ENCODE peak calls at places on chromosomes 11 and 22, in ten cellular contexts. E, G, P, Z, S, I, H, B, X and D are unnamed samples.

GRCh38 chr11:111557425-111558111 is 17.0 kb downstream of the LAYN start:
- DNase-seq in H (no peak), E (peak; percentile 95), P (no peak), G (no peak), I (no peak), X (no peak), B (no peak), Z (peak; percentile 53), S (no peak), D (peak; percentile 89)

GRCh38 chr11:73140213-73141030 is 1.7 kb downstream of the FCHSD2 start:
- DNase-seq in H (no peak), X (no peak), I (no peak), E (no peak), G (no peak), P (peak; percentile 42), S (peak; percentile 68), Z (peak; percentile 32), B (peak; percentile 35), D (peak; percentile 27)

GRCh38 chr11:65692367-65692766 is 19.7 kb upstream of the KAT5 start:
- DNase-seq in P (no peak), E (no peak), X (peak; percentile 75), G (no peak), I (no peak), B (no peak), S (no peak), Z (no peak), H (no peak), D (no peak)

GRCh38 chr22:17085277-17086091 is 684 bp downstream of the IL17RA start:
- DNase-seq in I (no peak), X (peak; percentile 49), B (no peak), S (no peak), E (no peak), G (no peak), Z (no peak), P (no peak), H (peak; percentile 33), D (peak; percentile 21)

GRCh38 chr22:49331878-49332277 is 495.8 kb downstream of the BRD1 start:
- DNase-seq in G (no peak), S (no peak), I (no peak), B (no peak), X (peak; percentile 3), P (no peak), E (no peak), H (no peak), Z (no peak), D (no peak)

GRCh38 chr11:66600219-66600923 is 7.4 kb downstream of the CCS start:
- DNase-seq in H (no peak), G (no peak), S (no peak), X (no peak), Z (no peak), P (no peak), E (no peak), B (no peak), I (no peak), D (no peak)

GRCh38 chr11:86676010-86676409 is 3.6 kb upstream of the ME3 start:
- DNase-seq in S (no peak), G (no peak), I (no peak), E (no peak), H (no peak), X (peak; percentile 64), B (no peak), Z (no peak), P (no peak), D (no peak)

GRCh38 chr11:19493446-19493845 is 219.2 kb upstream of the NAV2 start:
- DNase-seq in H (no peak), E (no peak), B (no peak), G (no peak), P (no peak), I (no peak), S (no peak), X (no peak), Z (no peak), D (no peak)

GRCh38 chr11:112539165-112539564 is 278.5 kb upstream of the PLET1 start:
- DNase-seq in Z (no peak), G (no peak), S (no peak), P (no peak), E (no peak), H (no peak), B (no peak), I (no peak), X (no peak), D (no peak)

GRCh38 chr11:26753738-26754504 is 32.1 kb upstream of the SLC5A12 start:
- DNase-seq in P (peak; percentile 18), X (peak; percentile 35), G (peak; percentile 5), H (peak; percentile 32), S (peak; percentile 57), I (peak; percentile 39), B (peak; percentile 10), Z (peak; percentile 62), E (peak; percentile 14), D (peak; percentile 40)

GRCh38 chr22:24510694-24511625 is 15.8 kb downstream of the UPB1 start:
- DNase-seq in I (no peak), B (no peak), X (no peak), S (no peak), E (no peak), H (no peak), P (no peak), G (no peak), Z (no peak), D (peak; percentile 16)

DNA sequence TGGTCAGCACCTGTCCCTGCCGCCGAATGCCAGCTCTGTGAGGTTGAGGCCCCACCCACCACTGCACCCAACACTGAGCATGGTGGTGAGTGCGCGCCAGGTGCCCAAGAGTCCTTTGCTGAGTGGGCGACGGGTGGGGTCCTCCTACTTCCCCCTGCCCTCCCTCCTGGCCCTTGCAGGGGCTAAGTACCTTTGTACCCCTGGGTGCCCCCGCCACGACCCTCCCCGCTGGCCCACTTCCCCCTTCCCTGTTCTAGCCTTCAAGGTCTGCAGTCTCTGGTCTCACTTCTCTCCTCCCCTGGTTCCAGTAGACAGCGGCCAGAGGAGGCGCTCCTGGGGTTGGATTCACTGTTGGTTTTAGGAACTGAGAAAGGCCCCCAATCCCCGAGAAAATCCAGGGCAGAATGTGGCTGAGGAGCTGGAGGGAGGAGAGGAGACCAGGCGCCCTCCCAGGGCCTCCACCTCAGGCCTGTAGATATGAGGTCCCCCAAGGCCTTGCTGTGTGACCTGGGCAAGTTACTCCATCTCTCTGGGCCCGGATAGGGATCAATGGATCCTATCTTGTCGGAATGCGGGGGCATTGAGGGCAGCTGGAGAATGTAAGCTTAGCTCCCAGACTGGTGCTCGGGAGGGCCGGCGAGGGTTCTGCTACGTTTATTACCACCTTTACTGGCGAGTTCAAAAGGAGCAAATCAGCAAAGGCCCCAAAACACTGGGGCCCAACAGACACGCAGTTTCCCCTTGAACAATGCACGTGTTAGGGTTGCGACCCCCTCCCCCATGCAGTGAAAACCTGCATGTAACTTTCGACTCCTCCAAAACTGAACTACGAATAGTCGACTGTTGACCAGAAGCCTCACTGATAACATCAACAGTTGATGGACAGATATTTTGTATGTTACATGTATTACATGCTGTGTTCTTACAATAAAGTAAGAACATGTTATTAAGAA is 31.9 kb upstream of the SMIM38 start:
- DNase-seq in H (no peak), I (no peak), B (no peak), E (no peak), Z (peak; percentile 57), S (no peak), X (no peak), G (no peak), P (no peak), D (no peak)
- H3K27ac ChIP-seq in H (no peak overlapping the region), I (peak overlapping the region; percentile 67), B (peak overlapping the region; percentile 42), E (no peak overlapping the region), Z (peak overlapping the region; percentile 91), S (no peak overlapping the region), X (peak overlapping the region; percentile 63), G (no peak overlapping the region), P (peak overlapping the region; percentile 74), D (no peak overlapping the region)

GRCh38 chr11:57155838-57156583 is 25.7 kb upstream of the LRRC55 start:
- DNase-seq in B (no peak), I (no peak), Z (no peak), P (no peak), H (no peak), G (no peak), S (no peak), X (no peak), E (no peak), D (no peak)

GRCh38 chr11:57154718-57155117 is 27.0 kb upstream of the LRRC55 start:
- DNase-seq in X (no peak), E (no peak), B (no peak), I (no peak), P (no peak), S (no peak), H (no peak), G (no peak), Z (peak; percentile 11), D (no peak)

GRCh38 chr11:57153448-57153847 is 28.3 kb upstream of the LRRC55 start:
- DNase-seq in G (no peak), H (no peak), Z (no peak), P (no peak), I (no peak), B (no peak), S (no peak), E (no peak), X (no peak), D (no peak)

GRCh38 chr11:57156928-57157327 is 24.8 kb upstream of the LRRC55 start:
- DNase-seq in P (no peak), X (no peak), B (no peak), E (no peak), I (no peak), S (no peak), G (no peak), Z (no peak), H (no peak), D (no peak)

GRCh38 chr11:57155400-57155799 is 26.4 kb upstream of the LRRC55 start:
- DNase-seq in E (peak; percentile 68), Z (no peak), B (no peak), H (no peak), S (no peak), G (no peak), X (no peak), I (no peak), P (no peak), D (peak; percentile 53)
- H3K27ac ChIP-seq in E (no peak overlapping the region), Z (peak overlapping the region; percentile 31), B (no peak overlapping the region), H (no peak overlapping the region), S (no peak overlapping the region), G (no peak overlapping the region), X (no peak overlapping the region), I (no peak overlapping the region), P (no peak overlapping the region), D (no peak overlapping the region)

GRCh38 chr11:33751878-33752277 is 15.7 kb upstream of the CD59 start:
- DNase-seq in X (no peak), E (no peak), S (no peak), I (no peak), P (no peak), Z (no peak), H (no peak), B (no peak), G (no peak), D (no peak)
- H3K27ac ChIP-seq in X (no peak overlapping the region), E (no peak overlapping the region), S (no peak overlapping the region), I (no peak overlapping the region), P (peak overlapping the region; percentile 77), Z (no peak overlapping the region), H (no peak overlapping the region), B (no peak overlapping the region), G (no peak overlapping the region), D (no peak overlapping the region)

GRCh38 chr11:57732661-57733060 is 8.6 kb upstream of the SELENOH start:
- DNase-seq in H (no peak), I (no peak), Z (no peak), S (no peak), P (no peak), B (no peak), E (no peak), X (no peak), G (no peak), D (no peak)

GRCh38 chr11:57741132-57742086 is at the start of gene SELENOH:
- DNase-seq in E (peak; percentile 84), I (peak; percentile 90), S (peak; percentile 96), Z (peak; percentile 98), H (peak; percentile 93), P (peak; percentile 95), G (peak; percentile 96), X (peak; percentile 97), B (peak; percentile 96), D (peak; percentile 95)

GRCh38 chr11:57735655-57736298 is 5.5 kb upstream of the SELENOH start:
- DNase-seq in B (no peak), E (no peak), H (no peak), Z (no peak), G (no peak), P (no peak), I (no peak), X (peak; percentile 32), S (peak; percentile 64), D (no peak)
- H3K27ac ChIP-seq in B (peak overlapping the region; percentile 0), E (no peak overlapping the region), H (no peak overlapping the region), Z (no peak overlapping the region), G (no peak overlapping the region), P (peak overlapping the region; percentile 59), I (no peak overlapping the region), X (peak overlapping the region; percentile 61), S (peak overlapping the region; percentile 70), D (no peak overlapping the region)